ENCODE peak calls at places on chromosomes 6 and 20, in five cellular contexts. S is IMR-90; F is activated naive CD4-positive, alpha-beta T cell treated with anti-CD3 and anti-CD28 coated beads, Interleukin-2, amount 50 U/mL, for 72 hours; V is right lobe of liver; T is sciatic nerve. K is an unnamed sample.

GRCh38 chr6:43706788-43707187 is 19.2 kb upstream of the MRPS18A start:
- ATAC-seq in F (peak; percentile 36), V (no peak), T (no peak), S (no peak), K (no peak)

GRCh38 chr6:36200998-36201596 is 4.6 kb downstream of the BRPF3 start:
- ATAC-seq in S (no peak), T (no peak), V (no peak), F (no peak), K (no peak)

GRCh38 chr6:106525111-106525884 is 104.0 kb downstream of the RTN4IP1 start:
- ATAC-seq in F (peak; percentile 29), S (no peak), T (no peak), V (peak; percentile 59), K (no peak)

GRCh38 chr6:11601776-11602605 is 64.4 kb downstream of the TMEM170B start:
- ATAC-seq in F (no peak), T (no peak), S (no peak), V (no peak), K (no peak)

GRCh38 chr6:129785756-129786135 is 75.4 kb downstream of the TMEM244 start:
- ATAC-seq in F (no peak), S (no peak), T (no peak), V (no peak), K (no peak)

GRCh38 chr20:11780765-11781369 is 136.8 kb upstream of the BTBD3 start:
- ATAC-seq in V (no peak), F (peak; percentile 62), S (no peak), T (no peak), K (no peak)

GRCh38 chr6:34748757-34749156 is 8.5 kb upstream of the SNRPC start:
- ATAC-seq in F (no peak), T (no peak), V (no peak), S (no peak), K (no peak)

GRCh38 chr6:130697661-130698535 is 129.3 kb upstream of the SMLR1 start:
- ATAC-seq in S (peak; percentile 96), F (peak; percentile 95), T (peak; percentile 89), V (peak; percentile 86), K (no peak)

GRCh38 chr6:7836371-7837026 is 74.1 kb downstream of the TXNDC5 start:
- ATAC-seq in V (no peak), S (no peak), F (no peak), T (no peak), K (no peak)

GRCh38 chr20:22502731-22503191 is 81.6 kb downstream of the FOXA2 start:
- ATAC-seq in F (no peak), S (no peak), V (no peak), T (no peak), K (no peak)

GRCh38 chr20:48739395-48740268 is 88.2 kb downstream of the PREX1 start:
- ATAC-seq in T (no peak), S (no peak), F (peak; percentile 49), V (no peak), K (no peak)

GRCh38 chr20:51034461-51034860 is 11.6 kb upstream of the KCNG1 start:
- ATAC-seq in T (no peak), F (no peak), V (no peak), S (no peak), K (no peak)

GRCh38 chr6:40439401-40439800 is 147.8 kb downstream of the LRFN2 start:
- ATAC-seq in F (no peak), T (no peak), V (no peak), S (no peak), K (no peak)

GRCh38 chr6:10587694-10588392 is 66.7 kb downstream of the GCNT2 start:
- ATAC-seq in S (no peak), T (no peak), V (no peak), F (no peak), K (no peak)

GRCh38 chr20:17898548-17898994 is 70.0 kb downstream of the SNX5 start:
- ATAC-seq in S (peak; percentile 70), V (peak; percentile 86), F (peak; percentile 66), T (peak; percentile 71), K (peak; percentile 53)